ENCODE peak calls at places on chromosomes 13 and 19, in four cellular contexts. G, Y, L and Z are unnamed samples. For H3K27me3, the result is how much of the 10 kb centered on the place peaks cover.

GRCh38 chr19:2461751-2462634 is 5.2 kb upstream of the LMNB2 start:
- DNase-seq in G (peak), L (peak), Y (peak), Z (peak)

GRCh38 chr13:30429721-30430694 is 7.7 kb downstream of the UBE2L5 start:
- DNase-seq in G (no peak), L (peak), Y (peak), Z (peak)

GRCh38 chr19:30065680-30066606 is 123.9 kb downstream of the URI1 start:
- DNase-seq in L (no peak), G (no peak), Y (no peak), Z (no peak)

GRCh38 chr19:10096615-10096963 is 5.9 kb downstream of the ANGPTL6 start:
- DNase-seq in G (no peak), L (no peak), Y (no peak), Z (no peak)

GRCh38 chr13:41822560-41822959 is 138.3 kb downstream of the VWA8 start:
- DNase-seq in Y (no peak), L (no peak), G (no peak), Z (no peak)

GRCh38 chr13:30616927-30617314 is 799 bp upstream of the USPL1 start:
- DNase-seq in G (no peak), Y (peak), L (peak), Z (peak)

GRCh38 chr13:35630551-35631275 is 154.2 kb upstream of the MAB21L1 start:
- DNase-seq in Y (peak), G (no peak), L (peak), Z (peak)

GRCh38 chr19:58544591-58545285 is 874 bp downstream of the TRIM28 start:
- DNase-seq in G (peak), Y (peak), L (peak), Z (peak)

GRCh38 chr13:113143466-113144254 is 14.8 kb upstream of the PROZ start:
- DNase-seq in G (no peak), L (no peak), Y (no peak), Z (no peak)

GRCh38 chr13:100634686-100635085 is 39.9 kb downstream of the TMTC4 start:
- DNase-seq in Y (no peak), L (no peak), G (no peak), Z (no peak)

GRCh38 chr19:17406039-17406886 is 833 bp upstream of the BST2 start:
- DNase-seq in G (no peak), Y (no peak), L (peak), Z (no peak)

GRCh38 chr19:12847159-12848139 is 9.1 kb downstream of the MAST1 start:
- DNase-seq in Y (peak), L (peak), G (peak), Z (peak)

GRCh38 chr13:61410669-61411297 is 4.9 kb downstream of the PCDH20 start:
- DNase-seq in Y (peak), G (no peak), L (peak), Z (peak)

GRCh38 chr13:26061947-26062346 is 10.1 kb upstream of the SHISA2 start:
- DNase-seq in G (no peak), L (peak), Y (peak), Z (no peak)

GRCh38 chr13:32045963-32046785 is 14.6 kb downstream of the FRY start:
- DNase-seq in G (no peak), Y (peak), L (peak), Z (peak)

GRCh38 chr19:39384839-39385568 is 5.9 kb downstream of the PAF1 start:
- DNase-seq in Y (no peak), G (no peak), L (no peak), Z (no peak)

GRCh38 chr19:39380521-39381502 is 10.1 kb downstream of the PAF1 start:
- DNase-seq in G (no peak), L (no peak), Y (no peak), Z (no peak)

GRCh38 chr19:39379865-39380399 is 11.0 kb downstream of the PAF1 start:
- DNase-seq in L (no peak), G (no peak), Y (no peak), Z (no peak)

GRCh38 chr19:39382991-39383828 is 7.7 kb downstream of the PAF1 start:
- DNase-seq in L (no peak), G (no peak), Y (no peak), Z (no peak)

DNA sequence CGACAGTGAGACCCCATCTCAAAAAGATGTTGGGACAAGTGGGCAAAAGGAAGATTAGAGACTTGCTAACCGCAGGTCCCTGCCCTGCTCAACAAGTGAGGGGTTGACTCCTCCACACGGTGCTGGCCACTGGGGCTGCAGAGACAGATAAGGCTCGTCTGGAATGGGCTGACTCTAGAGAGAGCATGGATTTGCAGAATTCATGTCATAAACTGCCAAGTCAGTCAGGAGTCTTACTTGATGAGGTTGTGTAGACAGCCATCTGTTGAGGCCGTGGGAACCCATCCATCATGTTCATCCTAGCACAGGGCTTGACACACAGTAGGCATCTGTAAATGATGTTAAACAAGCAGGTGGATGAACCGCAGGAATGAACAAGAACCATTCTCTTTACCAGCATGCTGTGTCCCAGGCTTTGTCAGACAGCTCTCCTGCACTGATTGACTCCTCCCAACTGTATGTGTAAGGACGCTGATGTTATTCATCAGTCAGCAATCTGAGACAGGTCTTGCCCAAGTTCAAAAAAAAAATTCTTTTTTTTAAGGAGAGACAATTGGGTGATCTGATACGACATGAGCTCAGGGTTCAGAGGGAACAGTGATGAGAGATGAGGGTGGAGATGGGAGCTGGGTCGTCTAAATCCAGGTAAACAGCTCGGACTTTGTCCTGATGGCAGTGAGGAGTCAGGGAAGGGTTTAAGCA is 8.8 kb downstream of the PAF1 start:
- DNase-seq in Y (no peak), L (no peak), G (no peak), Z (no peak)
- H3K4me3 ChIP-seq in Y (no peak), L (no peak), G (no peak), Z (no peak)

GRCh38 chr19:36373638-36374156 is 5.3 kb downstream of the ZFP14 start:
- DNase-seq in L (no peak), G (no peak), Y (no peak), Z (no peak)

GRCh38 chr19:36371886-36372285 is 7.1 kb downstream of the ZFP14 start:
- DNase-seq in G (no peak), L (no peak), Y (no peak), Z (no peak)

GRCh38 chr19:36378625-36379509 is at the start of gene ZFP14:
- DNase-seq in L (peak), G (peak), Y (peak), Z (peak)

GRCh38 chr19:36379510-36379819 is 464 bp upstream of the ZFP14 start:
- DNase-seq in Y (no peak), L (no peak), G (no peak), Z (no peak)

DNA sequence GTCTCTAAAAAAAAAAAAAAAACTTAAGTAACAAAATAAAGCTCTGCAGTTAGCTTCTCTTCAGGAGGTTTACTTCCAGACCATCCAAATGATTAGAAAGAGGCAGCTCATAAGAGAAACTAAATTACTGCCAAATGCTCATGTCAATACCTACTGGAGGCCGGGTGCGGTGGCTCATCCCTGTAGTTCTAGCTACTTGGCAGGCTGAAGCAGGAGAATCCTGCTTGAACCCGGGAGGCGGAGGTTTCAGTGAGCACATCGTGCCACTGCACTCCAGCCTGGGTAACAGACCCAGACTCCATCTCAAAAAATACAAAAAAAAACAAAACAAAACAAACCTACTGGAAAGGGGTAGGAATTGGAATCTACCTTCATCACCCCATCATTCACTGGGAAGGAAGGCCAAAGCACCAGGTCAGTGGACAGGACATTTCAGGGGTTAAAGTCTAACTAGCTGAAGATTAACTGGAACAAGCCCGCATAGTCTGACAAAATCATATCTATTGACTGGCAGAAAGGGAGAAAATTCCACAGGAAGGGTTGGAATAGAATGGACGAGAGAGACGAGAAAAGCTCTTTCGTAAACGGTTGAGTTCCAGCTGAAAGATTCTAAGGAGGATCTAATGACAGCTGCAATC is 1.3 kb downstream of the ZFP14 start:
- DNase-seq in G (no peak), L (no peak), Y (peak), Z (peak)
- H3K27ac ChIP-seq in G (no peak), L (no peak), Y (peak), Z (no peak)

GRCh38 chr19:7965259-7965841 is 21.9 kb upstream of the TIMM44 start:
- DNase-seq in L (no peak), Y (no peak), G (no peak), Z (no peak)

GRCh38 chr19:7968796-7969559 is 25.5 kb upstream of the TIMM44 start:
- DNase-seq in G (no peak), Y (no peak), L (no peak), Z (no peak)

GRCh38 chr19:7963566-7963965 is 20.1 kb upstream of the TIMM44 start:
- DNase-seq in L (no peak), Y (no peak), G (no peak), Z (no peak)

GRCh38 chr19:7968008-7968795 is 24.7 kb upstream of the TIMM44 start:
- DNase-seq in L (no peak), G (no peak), Y (no peak), Z (no peak)

DNA sequence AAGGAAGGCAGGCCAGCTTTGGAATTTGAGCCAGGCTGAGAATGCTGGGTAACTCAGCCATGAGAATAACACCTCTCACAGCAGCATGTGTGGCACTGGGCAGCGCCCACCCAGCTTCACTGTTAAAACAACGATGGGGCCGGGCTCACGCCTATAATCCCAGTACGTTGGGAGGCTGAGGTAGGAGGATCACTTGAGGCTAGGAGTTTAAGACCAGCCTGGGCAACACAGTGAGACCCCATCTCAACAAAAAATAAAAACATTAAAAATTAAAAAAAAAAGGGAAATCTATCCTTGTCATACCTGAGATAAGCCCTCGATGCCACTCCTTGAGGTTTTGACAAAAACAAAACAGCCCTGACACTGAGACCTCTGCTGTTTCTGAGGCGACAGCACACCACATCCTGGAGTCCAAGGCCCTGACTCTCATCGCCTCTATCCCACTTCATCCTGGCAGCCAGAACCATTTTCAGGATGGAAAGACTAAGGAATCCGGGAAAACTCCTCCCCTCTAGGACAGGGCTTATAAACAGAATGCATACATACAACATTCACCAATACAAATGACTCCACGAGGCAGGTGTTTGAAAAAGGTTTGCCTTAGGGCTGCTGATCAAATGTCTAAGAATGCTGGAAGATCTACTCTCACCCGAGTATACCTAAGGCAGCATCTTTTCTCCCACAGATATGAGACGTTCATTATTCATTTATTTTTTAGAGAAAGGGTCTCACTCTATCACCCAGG is 22.6 kb upstream of the TIMM44 start:
- DNase-seq in Y (no peak), G (no peak), L (no peak), Z (no peak)
- H3K27me3 ChIP-seq in Y (under half), G (under half), L (under half), Z (under half)

GRCh38 chr19:1286859-1287621 is 1.4 kb downstream of the EFNA2 start:
- DNase-seq in G (no peak), L (no peak), Y (no peak), Z (no peak)
- H3K4me3 ChIP-seq in G (no peak), L (no peak), Y (peak), Z (peak)

GRCh38 chr19:42496551-42497133 is 31.6 kb downstream of the CEACAM1 start:
- DNase-seq in L (no peak), Y (no peak), G (no peak), Z (no peak)
- H3K27ac ChIP-seq in L (no peak), Y (peak), G (no peak), Z (no peak)